ENCODE peak calls at places on chromosomes 2 and 18, in seven cellular contexts. One of them, this sample, is unnamed.

GRCh38 chr18:41391616-41392610 is 563.1 kb upstream of the PIK3C3 start:
- DNase-seq in GM12878: no peak
- DNase-seq in fibroblast of lung: peak; percentile 73
- DNase-seq in A549: peak; percentile 1
- DNase-seq in endothelial cell of umbilical vein: peak; percentile 54
- DNase-seq in mammary epithelial cell: peak; percentile 34
- DNase-seq in neural progenitor cell: peak; percentile 85
- DNase-seq in this sample: peak; percentile 46

GRCh38 chr2:173370198-173370597 is 15.5 kb downstream of the CDCA7 start:
- DNase-seq in neural progenitor cell: no peak
- DNase-seq in A549: no peak
- DNase-seq in fibroblast of lung: no peak
- DNase-seq in endothelial cell of umbilical vein: peak; percentile 37
- DNase-seq in mammary epithelial cell: no peak
- DNase-seq in GM12878: no peak
- DNase-seq in this sample: no peak

GRCh38 chr2:105391058-105391627 is 7.7 kb downstream of the FHL2 start:
- DNase-seq in neural progenitor cell: no peak
- DNase-seq in endothelial cell of umbilical vein: peak; percentile 22
- DNase-seq in mammary epithelial cell: no peak
- DNase-seq in GM12878: no peak
- DNase-seq in fibroblast of lung: peak; percentile 92
- DNase-seq in A549: no peak
- DNase-seq in this sample: no peak

GRCh38 chr2:225437319-225437718 is 37.8 kb downstream of the NYAP2 start:
- DNase-seq in mammary epithelial cell: no peak
- DNase-seq in GM12878: peak; percentile 35
- DNase-seq in fibroblast of lung: no peak
- DNase-seq in endothelial cell of umbilical vein: no peak
- DNase-seq in neural progenitor cell: no peak
- DNase-seq in A549: no peak
- DNase-seq in this sample: no peak

GRCh38 chr2:154697422-154698237 is 865 bp upstream of the KCNJ3 start:
- DNase-seq in endothelial cell of umbilical vein: no peak
- DNase-seq in A549: no peak
- DNase-seq in neural progenitor cell: peak; percentile 83
- DNase-seq in GM12878: no peak
- DNase-seq in mammary epithelial cell: no peak
- DNase-seq in fibroblast of lung: peak; percentile 6
- DNase-seq in this sample: no peak

GRCh38 chr2:112006076-112006410 is 49.0 kb upstream of the TMEM87B start:
- DNase-seq in endothelial cell of umbilical vein: no peak
- DNase-seq in A549: no peak
- DNase-seq in fibroblast of lung: peak; percentile 49
- DNase-seq in GM12878: peak; percentile 8
- DNase-seq in neural progenitor cell: no peak
- DNase-seq in mammary epithelial cell: peak; percentile 82
- DNase-seq in this sample: peak; percentile 41

GRCh38 chr2:161992526-161992925 is 81.5 kb downstream of the DPP4 start:
- DNase-seq in endothelial cell of umbilical vein: no peak
- DNase-seq in neural progenitor cell: no peak
- DNase-seq in GM12878: peak; percentile 11
- DNase-seq in mammary epithelial cell: no peak
- DNase-seq in A549: no peak
- DNase-seq in fibroblast of lung: peak; percentile 36
- DNase-seq in this sample: no peak

GRCh38 chr2:3201296-3201695 is 176.3 kb downstream of the EIPR1 start:
- DNase-seq in fibroblast of lung: no peak
- DNase-seq in A549: no peak
- DNase-seq in mammary epithelial cell: no peak
- DNase-seq in endothelial cell of umbilical vein: no peak
- DNase-seq in neural progenitor cell: no peak
- DNase-seq in GM12878: no peak
- DNase-seq in this sample: peak; percentile 54

GRCh38 chr18:42011053-42011452 is 56.0 kb downstream of the PIK3C3 start:
- DNase-seq in A549: no peak
- DNase-seq in GM12878: peak; percentile 50
- DNase-seq in fibroblast of lung: no peak
- DNase-seq in neural progenitor cell: no peak
- DNase-seq in endothelial cell of umbilical vein: no peak
- DNase-seq in mammary epithelial cell: no peak
- DNase-seq in this sample: no peak

GRCh38 chr2:208222351-208222750 is 32.5 kb downstream of the IDH1 start:
- DNase-seq in mammary epithelial cell: peak; percentile 95
- DNase-seq in endothelial cell of umbilical vein: no peak
- DNase-seq in A549: no peak
- DNase-seq in neural progenitor cell: no peak
- DNase-seq in fibroblast of lung: peak; percentile 59
- DNase-seq in GM12878: no peak
- DNase-seq in this sample: peak; percentile 84

GRCh38 chr18:79522451-79523220 is 126.9 kb downstream of the NFATC1 start:
- DNase-seq in mammary epithelial cell: no peak
- DNase-seq in fibroblast of lung: no peak
- DNase-seq in neural progenitor cell: no peak
- DNase-seq in endothelial cell of umbilical vein: no peak
- DNase-seq in A549: no peak
- DNase-seq in GM12878: no peak
- DNase-seq in this sample: peak; percentile 84

GRCh38 chr2:37599688-37600525 is 71.5 kb downstream of the CDC42EP3 start:
- DNase-seq in fibroblast of lung: no peak
- DNase-seq in mammary epithelial cell: no peak
- DNase-seq in endothelial cell of umbilical vein: no peak
- DNase-seq in neural progenitor cell: no peak
- DNase-seq in A549: no peak
- DNase-seq in GM12878: no peak
- DNase-seq in this sample: no peak

GRCh38 chr2:49240608-49241007 is 86.3 kb upstream of the FSHR start:
- DNase-seq in neural progenitor cell: peak; percentile 8
- DNase-seq in mammary epithelial cell: no peak
- DNase-seq in fibroblast of lung: peak; percentile 35
- DNase-seq in A549: peak; percentile 3
- DNase-seq in GM12878: no peak
- DNase-seq in endothelial cell of umbilical vein: no peak
- DNase-seq in this sample: peak; percentile 37

GRCh38 chr2:207473866-207474251 is 55.9 kb upstream of the CREB1 start:
- DNase-seq in endothelial cell of umbilical vein: no peak
- DNase-seq in A549: no peak
- DNase-seq in fibroblast of lung: no peak
- DNase-seq in GM12878: no peak
- DNase-seq in neural progenitor cell: no peak
- DNase-seq in mammary epithelial cell: no peak
- DNase-seq in this sample: no peak

GRCh38 chr2:9099341-9099751 is 95.9 kb upstream of the MBOAT2 start:
- DNase-seq in endothelial cell of umbilical vein: no peak
- DNase-seq in A549: no peak
- DNase-seq in fibroblast of lung: peak; percentile 81
- DNase-seq in mammary epithelial cell: no peak
- DNase-seq in GM12878: peak; percentile 76
- DNase-seq in neural progenitor cell: no peak
- DNase-seq in this sample: peak; percentile 84

GRCh38 chr2:236806133-236806532 is 236.5 kb downstream of the ACKR3 start:
- DNase-seq in endothelial cell of umbilical vein: no peak
- DNase-seq in mammary epithelial cell: no peak
- DNase-seq in A549: no peak
- DNase-seq in fibroblast of lung: no peak
- DNase-seq in GM12878: no peak
- DNase-seq in neural progenitor cell: no peak
- DNase-seq in this sample: no peak

GRCh38 chr2:153870308-153870707 is 1.4 kb upstream of the GALNT13 start:
- DNase-seq in A549: no peak
- DNase-seq in endothelial cell of umbilical vein: no peak
- DNase-seq in GM12878: no peak
- DNase-seq in neural progenitor cell: peak; percentile 34
- DNase-seq in mammary epithelial cell: no peak
- DNase-seq in fibroblast of lung: no peak
- DNase-seq in this sample: no peak

GRCh38 chr2:16828044-16828827 is 162.6 kb upstream of the CYRIA start:
- DNase-seq in GM12878: no peak
- DNase-seq in A549: no peak
- DNase-seq in neural progenitor cell: no peak
- DNase-seq in mammary epithelial cell: no peak
- DNase-seq in fibroblast of lung: no peak
- DNase-seq in endothelial cell of umbilical vein: no peak
- DNase-seq in this sample: no peak

GRCh38 chr2:105439130-105439529 is 40.3 kb upstream of the FHL2 start:
- DNase-seq in GM12878: no peak
- DNase-seq in neural progenitor cell: no peak
- DNase-seq in endothelial cell of umbilical vein: no peak
- DNase-seq in fibroblast of lung: peak; percentile 45
- DNase-seq in A549: no peak
- DNase-seq in mammary epithelial cell: no peak
- DNase-seq in this sample: peak; percentile 10

GRCh38 chr2:237300755-237301154 is 113.2 kb downstream of the COL6A3 start:
- DNase-seq in mammary epithelial cell: no peak
- DNase-seq in endothelial cell of umbilical vein: no peak
- DNase-seq in neural progenitor cell: no peak
- DNase-seq in fibroblast of lung: no peak
- DNase-seq in GM12878: no peak
- DNase-seq in A549: no peak
- DNase-seq in this sample: no peak

GRCh38 chr2:110101911-110102774 is 13.5 kb downstream of the MALL start:
- DNase-seq in neural progenitor cell: no peak
- DNase-seq in endothelial cell of umbilical vein: peak; percentile 32
- DNase-seq in fibroblast of lung: peak; percentile 75
- DNase-seq in mammary epithelial cell: peak; percentile 79
- DNase-seq in GM12878: no peak
- DNase-seq in A549: peak; percentile 29
- DNase-seq in this sample: no peak

GRCh38 chr18:2641638-2642037 is 13.9 kb upstream of the SMCHD1 start:
- DNase-seq in endothelial cell of umbilical vein: no peak
- DNase-seq in mammary epithelial cell: no peak
- DNase-seq in A549: no peak
- DNase-seq in GM12878: peak; percentile 77
- DNase-seq in neural progenitor cell: no peak
- DNase-seq in fibroblast of lung: no peak
- DNase-seq in this sample: no peak

GRCh38 chr2:200747668-200748618 is 63.8 kb upstream of the BZW1 start:
- DNase-seq in fibroblast of lung: peak; percentile 98
- DNase-seq in GM12878: no peak
- DNase-seq in endothelial cell of umbilical vein: no peak
- DNase-seq in neural progenitor cell: no peak
- DNase-seq in mammary epithelial cell: no peak
- DNase-seq in A549: peak; percentile 37
- DNase-seq in this sample: peak; percentile 77

GRCh38 chr2:168913171-168913484 is 12.0 kb downstream of the G6PC2 start:
- DNase-seq in mammary epithelial cell: no peak
- DNase-seq in A549: no peak
- DNase-seq in fibroblast of lung: no peak
- DNase-seq in endothelial cell of umbilical vein: no peak
- DNase-seq in neural progenitor cell: no peak
- DNase-seq in GM12878: no peak
- DNase-seq in this sample: no peak

GRCh38 chr2:225037374-225038075 is 4.7 kb downstream of the DOCK10 start:
- DNase-seq in mammary epithelial cell: no peak
- DNase-seq in A549: no peak
- DNase-seq in endothelial cell of umbilical vein: no peak
- DNase-seq in fibroblast of lung: peak; percentile 17
- DNase-seq in GM12878: no peak
- DNase-seq in neural progenitor cell: no peak
- DNase-seq in this sample: no peak

GRCh38 chr2:8490166-8490565 is 191.7 kb upstream of the ID2 start:
- DNase-seq in GM12878: no peak
- DNase-seq in A549: no peak
- DNase-seq in neural progenitor cell: no peak
- DNase-seq in endothelial cell of umbilical vein: no peak
- DNase-seq in mammary epithelial cell: no peak
- DNase-seq in fibroblast of lung: no peak
- DNase-seq in this sample: peak; percentile 50

GRCh38 chr2:27545348-27546141 is 37.3 kb upstream of the ZNF512 start:
- DNase-seq in fibroblast of lung: peak; percentile 62
- DNase-seq in neural progenitor cell: no peak
- DNase-seq in endothelial cell of umbilical vein: no peak
- DNase-seq in mammary epithelial cell: peak; percentile 46
- DNase-seq in A549: no peak
- DNase-seq in GM12878: no peak
- DNase-seq in this sample: no peak

GRCh38 chr2:72145658-72146329 is 1.9 kb downstream of the CYP26B1 start:
- DNase-seq in mammary epithelial cell: no peak
- DNase-seq in GM12878: no peak
- DNase-seq in neural progenitor cell: no peak
- DNase-seq in endothelial cell of umbilical vein: no peak
- DNase-seq in fibroblast of lung: no peak
- DNase-seq in A549: no peak
- DNase-seq in this sample: peak; percentile 82
- H3K4me2 ChIP-seq in mammary epithelial cell: peak overlapping the region; percentile 94
- H3K4me2 ChIP-seq in GM12878: no peak overlapping the region
- H3K4me2 ChIP-seq in neural progenitor cell: peak overlapping the region; percentile 81
- H3K4me2 ChIP-seq in endothelial cell of umbilical vein: peak overlapping the region; percentile 12
- H3K4me2 ChIP-seq in fibroblast of lung: no peak overlapping the region
- H3K4me2 ChIP-seq in A549: peak overlapping the region; percentile 98
- H3K4me2 ChIP-seq in this sample: peak overlapping the region; percentile 53

GRCh38 chr2:17879137-17879912 is 858 bp downstream of the KCNS3 start:
- DNase-seq in neural progenitor cell: peak; percentile 93
- DNase-seq in A549: peak; percentile 82
- DNase-seq in mammary epithelial cell: peak; percentile 73
- DNase-seq in GM12878: no peak
- DNase-seq in fibroblast of lung: peak; percentile 52
- DNase-seq in endothelial cell of umbilical vein: peak; percentile 7
- DNase-seq in this sample: peak; percentile 96
- TF ChIP-seq CTCF in neural progenitor cell: peak; percentile 36
- TF ChIP-seq CTCF in A549: no peak
- TF ChIP-seq CTCF in mammary epithelial cell: peak; percentile 51
- TF ChIP-seq CTCF in GM12878: no peak
- TF ChIP-seq CTCF in fibroblast of lung: no peak
- TF ChIP-seq CTCF in endothelial cell of umbilical vein: peak; percentile 5
- TF ChIP-seq CTCF in this sample: no peak

GRCh38 chr2:217816396-217816869 is 186.4 kb downstream of the TNS1 start:
- DNase-seq in GM12878: no peak
- DNase-seq in A549: no peak
- DNase-seq in neural progenitor cell: no peak
- DNase-seq in mammary epithelial cell: no peak
- DNase-seq in endothelial cell of umbilical vein: peak; percentile 96
- DNase-seq in fibroblast of lung: no peak
- DNase-seq in this sample: peak; percentile 81
- H3K4me2 ChIP-seq in GM12878: no peak overlapping the region
- H3K4me2 ChIP-seq in A549: no peak overlapping the region
- H3K4me2 ChIP-seq in neural progenitor cell: no peak overlapping the region
- H3K4me2 ChIP-seq in mammary epithelial cell: no peak overlapping the region
- H3K4me2 ChIP-seq in endothelial cell of umbilical vein: peak overlapping the region; percentile 25
- H3K4me2 ChIP-seq in fibroblast of lung: no peak overlapping the region
- H3K4me2 ChIP-seq in this sample: no peak overlapping the region

DNA sequence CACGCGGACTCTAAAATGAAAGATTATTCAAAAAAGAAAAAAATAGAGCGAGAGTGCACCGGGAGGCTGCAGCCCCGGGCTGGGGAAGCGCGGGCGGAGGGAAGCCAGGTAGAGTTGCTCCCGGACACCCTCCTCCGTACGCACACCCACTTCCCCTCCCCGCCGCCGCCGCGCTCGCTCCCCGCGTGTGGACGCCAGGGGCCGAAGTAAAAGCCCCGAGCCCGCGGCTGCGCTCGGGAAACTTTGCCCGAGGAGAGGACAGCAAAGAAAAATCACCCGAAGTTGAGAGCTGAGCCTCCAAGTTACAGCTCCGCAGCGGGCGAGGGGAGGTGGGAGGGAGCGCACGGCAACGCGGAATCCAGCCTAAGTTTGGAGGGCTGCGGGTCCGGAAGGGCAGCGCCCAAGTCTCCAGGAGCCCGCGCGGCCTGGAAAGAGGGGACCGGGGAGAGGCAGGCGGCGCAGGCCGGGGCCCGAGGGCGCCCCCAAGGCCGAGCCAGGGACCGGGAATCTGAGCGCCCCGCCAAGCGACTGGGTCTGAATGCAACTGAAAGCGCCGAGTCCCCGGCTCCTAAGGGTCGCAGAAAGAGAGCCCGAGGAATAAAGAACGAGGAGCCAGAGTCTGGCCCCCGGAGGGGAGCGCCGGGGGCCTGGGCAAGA is 666 bp upstream of the BCL11A start:
- DNase-seq in neural progenitor cell: peak; percentile 73
- DNase-seq in endothelial cell of umbilical vein: peak; percentile 23
- DNase-seq in GM12878: no peak
- DNase-seq in fibroblast of lung: peak; percentile 35
- DNase-seq in A549: no peak
- DNase-seq in mammary epithelial cell: peak; percentile 55
- DNase-seq in this sample: peak; percentile 81
- TF ChIP-seq CTCF in neural progenitor cell: peak; percentile 12
- TF ChIP-seq CTCF in endothelial cell of umbilical vein: no peak
- TF ChIP-seq CTCF in GM12878: no peak
- TF ChIP-seq CTCF in fibroblast of lung: no peak
- TF ChIP-seq CTCF in A549: peak; percentile 16
- TF ChIP-seq CTCF in mammary epithelial cell: peak; percentile 2
- TF ChIP-seq CTCF in this sample: no peak

This sample was measured in osteoblast.